ENCODE peak calls at places on chromosomes 11 and 22, in four cellular contexts. One of them, this sample, is unnamed.

GRCh38 chr11:92311616-92312449 is 87.2 kb downstream of the FAT3 start:
- ATAC-seq in right cardiac atrium: no peak
- ATAC-seq in activated naive CD8-positive, alpha-beta T cell treated with anti-CD3 and anti-CD28 coated beads, Interleukin-2, amount 10 ng/mL, durations not matched to agents 7 days and 5 days: no peak
- ATAC-seq in left lung: peak; percentile 54
- ATAC-seq in this sample: no peak

GRCh38 chr11:117631336-117632090 is 165.5 kb downstream of the DSCAML1 start:
- ATAC-seq in right cardiac atrium: no peak
- ATAC-seq in activated naive CD8-positive, alpha-beta T cell treated with anti-CD3 and anti-CD28 coated beads, Interleukin-2, amount 10 ng/mL, durations not matched to agents 7 days and 5 days: no peak
- ATAC-seq in left lung: no peak
- ATAC-seq in this sample: no peak

GRCh38 chr11:35688023-35688422 is 25.4 kb downstream of the TRIM44 start:
- ATAC-seq in right cardiac atrium: no peak
- ATAC-seq in activated naive CD8-positive, alpha-beta T cell treated with anti-CD3 and anti-CD28 coated beads, Interleukin-2, amount 10 ng/mL, durations not matched to agents 7 days and 5 days: no peak
- ATAC-seq in left lung: no peak
- ATAC-seq in this sample: peak; percentile 56

GRCh38 chr22:37979782-37980181 is 4.6 kb downstream of the SOX10 start:
- ATAC-seq in right cardiac atrium: no peak
- ATAC-seq in activated naive CD8-positive, alpha-beta T cell treated with anti-CD3 and anti-CD28 coated beads, Interleukin-2, amount 10 ng/mL, durations not matched to agents 7 days and 5 days: no peak
- ATAC-seq in left lung: no peak
- ATAC-seq in this sample: no peak

GRCh38 chr11:87020764-87021365 is 16.9 kb upstream of the TMEM135 start:
- ATAC-seq in right cardiac atrium: no peak
- ATAC-seq in activated naive CD8-positive, alpha-beta T cell treated with anti-CD3 and anti-CD28 coated beads, Interleukin-2, amount 10 ng/mL, durations not matched to agents 7 days and 5 days: no peak
- ATAC-seq in left lung: no peak
- ATAC-seq in this sample: no peak

GRCh38 chr11:29162490-29162889 is 854.3 kb downstream of the KCNA4 start:
- ATAC-seq in right cardiac atrium: no peak
- ATAC-seq in activated naive CD8-positive, alpha-beta T cell treated with anti-CD3 and anti-CD28 coated beads, Interleukin-2, amount 10 ng/mL, durations not matched to agents 7 days and 5 days: no peak
- ATAC-seq in left lung: no peak
- ATAC-seq in this sample: no peak

GRCh38 chr11:71129624-71130023 is 122.8 kb downstream of the SHANK2 start:
- ATAC-seq in right cardiac atrium: no peak
- ATAC-seq in activated naive CD8-positive, alpha-beta T cell treated with anti-CD3 and anti-CD28 coated beads, Interleukin-2, amount 10 ng/mL, durations not matched to agents 7 days and 5 days: no peak
- ATAC-seq in left lung: no peak
- ATAC-seq in this sample: no peak

GRCh38 chr11:27187075-27187847 is 146.6 kb downstream of the BBOX1 start:
- ATAC-seq in right cardiac atrium: no peak
- ATAC-seq in activated naive CD8-positive, alpha-beta T cell treated with anti-CD3 and anti-CD28 coated beads, Interleukin-2, amount 10 ng/mL, durations not matched to agents 7 days and 5 days: no peak
- ATAC-seq in left lung: no peak
- ATAC-seq in this sample: no peak

GRCh38 chr11:35182317-35182939 is 43.5 kb downstream of the CD44 start:
- ATAC-seq in right cardiac atrium: no peak
- ATAC-seq in activated naive CD8-positive, alpha-beta T cell treated with anti-CD3 and anti-CD28 coated beads, Interleukin-2, amount 10 ng/mL, durations not matched to agents 7 days and 5 days: no peak
- ATAC-seq in left lung: no peak
- ATAC-seq in this sample: peak; percentile 20

GRCh38 chr11:77345621-77346020 is 44.1 kb upstream of the GDPD4 start:
- ATAC-seq in right cardiac atrium: no peak
- ATAC-seq in activated naive CD8-positive, alpha-beta T cell treated with anti-CD3 and anti-CD28 coated beads, Interleukin-2, amount 10 ng/mL, durations not matched to agents 7 days and 5 days: no peak
- ATAC-seq in left lung: no peak
- ATAC-seq in this sample: no peak

GRCh38 chr11:46309669-46310288 is 32.3 kb downstream of the CREB3L1 start:
- ATAC-seq in right cardiac atrium: no peak
- ATAC-seq in activated naive CD8-positive, alpha-beta T cell treated with anti-CD3 and anti-CD28 coated beads, Interleukin-2, amount 10 ng/mL, durations not matched to agents 7 days and 5 days: peak; percentile 71
- ATAC-seq in left lung: no peak
- ATAC-seq in this sample: peak; percentile 12

GRCh38 chr11:64132388-64132771 is 33.5 kb downstream of the MACROD1 start:
- ATAC-seq in right cardiac atrium: no peak
- ATAC-seq in activated naive CD8-positive, alpha-beta T cell treated with anti-CD3 and anti-CD28 coated beads, Interleukin-2, amount 10 ng/mL, durations not matched to agents 7 days and 5 days: no peak
- ATAC-seq in left lung: no peak
- ATAC-seq in this sample: no peak

GRCh38 chr11:103623933-103624332 is 412.5 kb upstream of the DDI1 start:
- ATAC-seq in right cardiac atrium: no peak
- ATAC-seq in activated naive CD8-positive, alpha-beta T cell treated with anti-CD3 and anti-CD28 coated beads, Interleukin-2, amount 10 ng/mL, durations not matched to agents 7 days and 5 days: no peak
- ATAC-seq in left lung: no peak
- ATAC-seq in this sample: no peak